ENCODE peak calls at places on chromosomes 4 and X, in ten cellular contexts. F is left ventricle myocardium inferior, H is psoas muscle, W is HCT116, K is neuronal stem cell, B is testis, Y is mesenchymal stem cell, V is A673, T is thoracic aorta, U is astrocyte. R is an unnamed sample.

GRCh38 chrX:101986571-101986970 is 54.7 kb upstream of the ZMAT1 start:
- DNase-seq in F (no peak), H (no peak), W (no peak), K (no peak), B (no peak), Y (no peak), V (peak; percentile 73), T (no peak), U (no peak), R (no peak)

GRCh38 chrX:679161-679979 is 48.8 kb downstream of the SHOX start:
- DNase-seq in F (no peak), H (no peak), W (no peak), K (peak; percentile 26), B (no peak), Y (no peak), V (no peak), T (no peak), U (no peak), R (no peak)

GRCh38 chr4:32207456-32207855 is 1487.3 kb downstream of the PCDH7 start:
- DNase-seq in F (no peak), H (no peak), W (no peak), K (no peak), B (no peak), Y (no peak), V (no peak), T (no peak), U (no peak), R (no peak)

GRCh38 chrX:34341814-34342213 is 209.7 kb upstream of the FAM47A start:
- DNase-seq in F (no peak), H (no peak), W (no peak), K (no peak), B (no peak), Y (no peak), V (no peak), T (no peak), U (no peak), R (no peak)

GRCh38 chrX:153869473-153870287 is 16.3 kb downstream of the L1CAM start:
- DNase-seq in F (no peak), H (no peak), W (no peak), K (no peak), B (no peak), Y (no peak), V (no peak), T (no peak), U (no peak), R (no peak)

GRCh38 chrX:41870719-41871151 is 52.6 kb downstream of the CASK start:
- DNase-seq in F (no peak), H (no peak), W (no peak), K (no peak), B (no peak), Y (no peak), V (no peak), T (no peak), U (no peak), R (no peak)

GRCh38 chr4:24690436-24690835 is 104.9 kb upstream of the SOD3 start:
- DNase-seq in F (no peak), H (peak; percentile 54), W (no peak), K (no peak), B (no peak), Y (no peak), V (peak; percentile 3), T (no peak), U (no peak), R (peak; percentile 70)

GRCh38 chr4:88064410-88064809 is 57.0 kb downstream of the PKD2 start:
- DNase-seq in F (no peak), H (no peak), W (no peak), K (no peak), B (no peak), Y (no peak), V (no peak), T (no peak), U (no peak), R (no peak)

GRCh38 chr4:163495900-163496299 is 1.4 kb downstream of the TMA16 start:
- DNase-seq in F (no peak), H (no peak), W (no peak), K (no peak), B (no peak), Y (peak; percentile 13), V (peak; percentile 6), T (no peak), U (no peak), R (no peak)

GRCh38 chr4:123709336-123709735 is 312.7 kb downstream of the SPRY1 start:
- DNase-seq in F (no peak), H (no peak), W (peak; percentile 6), K (no peak), B (no peak), Y (no peak), V (peak; percentile 19), T (no peak), U (no peak), R (no peak)

GRCh38 chr4:48986654-48987164 is 634 bp downstream of the CWH43 start:
- DNase-seq in F (no peak), H (no peak), W (no peak), K (no peak), B (no peak), Y (no peak), V (no peak), T (no peak), U (no peak), R (no peak)

DNA sequence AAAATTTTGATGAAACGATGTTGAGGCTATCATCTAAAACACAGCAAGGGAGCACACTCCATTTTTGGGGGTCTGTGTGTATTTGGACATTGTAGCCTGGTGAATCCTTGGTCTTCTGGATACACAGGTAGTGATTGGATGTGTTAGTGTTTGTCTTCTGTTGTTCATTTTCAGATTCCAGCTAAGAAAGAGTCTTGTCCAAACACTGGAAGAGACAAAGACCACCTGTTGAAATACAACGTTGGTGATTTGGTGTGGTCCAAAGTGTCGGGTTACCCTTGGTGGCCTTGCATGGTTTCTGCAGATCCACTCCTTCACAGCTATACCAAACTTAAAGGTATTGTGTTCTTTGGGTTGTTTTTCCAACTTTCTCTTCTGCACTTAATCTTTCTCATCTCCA is 32.8 kb downstream of the NSD2 start:
- DNase-seq in F (no peak), H (no peak), W (no peak), K (no peak), B (no peak), Y (no peak), V (no peak), T (no peak), U (no peak), R (no peak)
- H3K36me3 ChIP-seq in F (peaks cover 53% of the 10 kb centered on the region), H (peaks cover 52% of the 10 kb centered on the region), W (peaks cover 14% of the 10 kb centered on the region), K (peaks cover 95% of the 10 kb centered on the region), B (no peaks in the 10 kb centered on the region), Y (peaks cover 45% of the 10 kb centered on the region), V (peaks cover 68% of the 10 kb centered on the region), T (peaks cover 13% of the 10 kb centered on the region), U (peaks cover 20% of the 10 kb centered on the region), R (peaks cover 44% of the 10 kb centered on the region)

DNA sequence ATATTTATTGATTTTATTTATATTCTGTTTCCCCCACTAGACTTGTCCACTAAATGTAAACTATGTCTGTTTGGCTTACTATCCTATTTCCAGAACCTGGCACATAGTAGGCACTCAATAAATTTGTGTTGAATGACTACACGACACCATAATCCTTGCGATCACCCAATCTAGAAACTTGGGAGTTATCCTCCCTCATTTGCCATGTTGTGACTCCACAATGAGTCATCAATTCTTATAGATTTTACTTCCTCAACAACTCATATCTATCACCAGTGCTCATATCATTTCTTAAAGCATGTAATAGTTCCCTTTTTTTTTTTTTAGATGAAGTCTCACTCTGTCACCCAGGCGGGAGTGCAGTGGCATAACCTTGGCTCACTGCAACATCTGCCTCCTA is 39.9 kb upstream of the VAMP7 start:
- DNase-seq in F (no peak), H (no peak), W (no peak), K (no peak), B (no peak), Y (no peak), V (no peak), T (no peak), U (no peak), R (no peak)
- H3K9me3 ChIP-seq in F (peaks cover 23% of the 10 kb centered on the region), H (peaks cover 6% of the 10 kb centered on the region), W (no peaks in the 10 kb centered on the region), K (no peaks in the 10 kb centered on the region), B (no peaks in the 10 kb centered on the region), Y (peaks cover 5% of the 10 kb centered on the region), V (no peaks in the 10 kb centered on the region), T (peaks cover 2% of the 10 kb centered on the region), U (no peaks in the 10 kb centered on the region), R (no peaks in the 10 kb centered on the region)

DNA sequence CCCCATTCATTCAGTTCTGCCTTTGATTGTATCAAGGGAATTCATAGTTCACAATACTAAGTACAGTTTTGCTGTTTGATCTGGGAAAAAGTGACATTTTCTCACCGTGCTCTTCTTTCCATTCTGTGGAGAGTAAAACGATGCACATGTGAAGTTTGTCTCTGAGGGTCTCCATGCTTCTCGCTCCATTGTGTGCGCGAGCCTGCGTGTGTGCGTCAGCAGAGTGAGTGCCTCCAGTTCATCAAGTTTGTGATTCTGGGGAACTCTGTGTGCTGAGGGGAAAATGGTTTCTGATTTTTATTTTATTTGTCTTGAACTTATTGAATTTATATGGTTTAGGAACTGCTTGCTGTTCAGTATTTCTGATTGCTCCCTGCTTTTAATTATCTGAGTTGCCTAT is 2.0 kb downstream of the STK26 start:
- DNase-seq in F (no peak), H (no peak), W (no peak), K (no peak), B (no peak), Y (peak; percentile 24), V (peak; percentile 49), T (no peak), U (no peak), R (no peak)
- H3K4me3 ChIP-seq in F (no peak overlapping the region), H (no peak overlapping the region), W (no peak overlapping the region), K (peak overlapping the region; percentile 68), B (no peak overlapping the region), Y (no peak overlapping the region), V (peak overlapping the region; percentile 72), T (no peak overlapping the region), U (no peak overlapping the region), R (no peak overlapping the region)

DNA sequence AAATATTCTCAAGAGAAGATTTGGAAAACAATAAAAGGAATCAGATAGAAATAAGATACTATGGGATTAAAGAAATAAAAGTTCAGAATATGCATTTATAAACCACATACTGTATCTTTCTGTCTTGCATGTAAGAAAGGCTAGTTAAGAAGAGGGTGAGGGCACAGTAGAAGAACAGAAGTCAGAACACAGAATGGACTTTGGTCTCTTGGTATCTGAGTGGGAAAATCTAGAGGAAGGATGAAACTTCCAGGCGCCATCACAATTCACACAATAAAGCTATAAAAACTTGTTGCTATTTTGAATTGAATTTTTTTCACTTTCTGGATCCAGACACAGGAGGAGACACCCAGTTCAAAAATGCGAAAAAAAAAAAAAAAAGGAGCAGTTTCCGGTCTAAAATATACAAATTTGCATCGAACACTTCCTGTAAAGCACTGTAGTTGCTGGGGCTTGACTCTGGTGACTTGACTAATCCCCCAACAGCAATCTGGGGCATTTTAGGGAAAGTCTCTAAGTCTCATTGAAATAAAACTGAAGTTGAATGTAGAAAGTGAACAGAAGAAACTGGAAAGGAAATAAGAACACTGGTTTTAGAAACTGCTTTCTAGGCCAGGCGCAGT is 8.1 kb upstream of the NAAA start:
- DNase-seq in F (no peak), H (no peak), W (no peak), K (no peak), B (no peak), Y (no peak), V (no peak), T (no peak), U (no peak), R (no peak)
- H3K36me3 ChIP-seq in F (peaks cover 74% of the 10 kb centered on the region), H (peaks cover 97% of the 10 kb centered on the region), W (peaks cover 45% of the 10 kb centered on the region), K (peaks cover 80% of the 10 kb centered on the region), B (no peaks in the 10 kb centered on the region), Y (peaks cover 84% of the 10 kb centered on the region), V (peaks cover 12% of the 10 kb centered on the region), T (peaks cover 31% of the 10 kb centered on the region), U (peaks cover 45% of the 10 kb centered on the region), R (peaks cover 24% of the 10 kb centered on the region)